ENCODE peak calls at places on chromosomes 16 and 17, in nine cellular contexts. One of them, this sample, is unnamed.

GRCh38 chr16:48157794-48158193 is 2.0 kb upstream of the ABCC12 start:
- DNase-seq in tibial artery: no peak
- DNase-seq in nephron progenitor cell: no peak
- DNase-seq in activated CD8-positive, alpha-beta memory T cell treated with anti-CD3 and anti-CD28 coated beads for 1 hour: no peak
- DNase-seq in HS-27A: no peak
- DNase-seq in frontal cortex: no peak
- DNase-seq in nucleus accumbens: no peak
- DNase-seq in HEK293T: no peak
- DNase-seq in stimulated activated CD4-positive, alpha-beta T cell treated with anti-CD3 and anti-CD28 coated beads, Interleukin-15, amount 100 ng/mL, for 1 hour: no peak
- DNase-seq in this sample: no peak

GRCh38 chr16:8669481-8669880 is 4.9 kb upstream of the ABAT start:
- DNase-seq in tibial artery: no peak
- DNase-seq in nephron progenitor cell: no peak
- DNase-seq in activated CD8-positive, alpha-beta memory T cell treated with anti-CD3 and anti-CD28 coated beads for 1 hour: no peak
- DNase-seq in HS-27A: no peak
- DNase-seq in frontal cortex: no peak
- DNase-seq in nucleus accumbens: no peak
- DNase-seq in HEK293T: no peak
- DNase-seq in stimulated activated CD4-positive, alpha-beta T cell treated with anti-CD3 and anti-CD28 coated beads, Interleukin-15, amount 100 ng/mL, for 1 hour: no peak
- DNase-seq in this sample: no peak

GRCh38 chr17:1645207-1646171 is at the start of gene SCARF1:
- DNase-seq in tibial artery: no peak
- DNase-seq in nephron progenitor cell: peak
- DNase-seq in activated CD8-positive, alpha-beta memory T cell treated with anti-CD3 and anti-CD28 coated beads for 1 hour: no peak
- DNase-seq in HS-27A: no peak
- DNase-seq in frontal cortex: peak
- DNase-seq in nucleus accumbens: no peak
- DNase-seq in HEK293T: no peak
- DNase-seq in stimulated activated CD4-positive, alpha-beta T cell treated with anti-CD3 and anti-CD28 coated beads, Interleukin-15, amount 100 ng/mL, for 1 hour: no peak
- DNase-seq in this sample: no peak

GRCh38 chr16:22070361-22071351 is 21.7 kb upstream of the VWA3A start:
- DNase-seq in tibial artery: no peak
- DNase-seq in nephron progenitor cell: no peak
- DNase-seq in activated CD8-positive, alpha-beta memory T cell treated with anti-CD3 and anti-CD28 coated beads for 1 hour: no peak
- DNase-seq in HS-27A: no peak
- DNase-seq in frontal cortex: no peak
- DNase-seq in nucleus accumbens: no peak
- DNase-seq in HEK293T: no peak
- DNase-seq in stimulated activated CD4-positive, alpha-beta T cell treated with anti-CD3 and anti-CD28 coated beads, Interleukin-15, amount 100 ng/mL, for 1 hour: no peak
- DNase-seq in this sample: no peak

GRCh38 chr17:3937359-3937758 is 21.1 kb upstream of the P2RX1 start:
- DNase-seq in tibial artery: no peak
- DNase-seq in nephron progenitor cell: no peak
- DNase-seq in activated CD8-positive, alpha-beta memory T cell treated with anti-CD3 and anti-CD28 coated beads for 1 hour: no peak
- DNase-seq in HS-27A: no peak
- DNase-seq in frontal cortex: no peak
- DNase-seq in nucleus accumbens: no peak
- DNase-seq in HEK293T: no peak
- DNase-seq in stimulated activated CD4-positive, alpha-beta T cell treated with anti-CD3 and anti-CD28 coated beads, Interleukin-15, amount 100 ng/mL, for 1 hour: no peak
- DNase-seq in this sample: no peak

GRCh38 chr16:28473714-28474265 is 1.7 kb upstream of the NPIPB7 start:
- DNase-seq in tibial artery: no peak
- DNase-seq in nephron progenitor cell: no peak
- DNase-seq in activated CD8-positive, alpha-beta memory T cell treated with anti-CD3 and anti-CD28 coated beads for 1 hour: no peak
- DNase-seq in HS-27A: no peak
- DNase-seq in frontal cortex: no peak
- DNase-seq in nucleus accumbens: no peak
- DNase-seq in HEK293T: no peak
- DNase-seq in stimulated activated CD4-positive, alpha-beta T cell treated with anti-CD3 and anti-CD28 coated beads, Interleukin-15, amount 100 ng/mL, for 1 hour: no peak
- DNase-seq in this sample: no peak

GRCh38 chr17:40615295-40615988 is 32.2 kb downstream of the SMARCE1 start:
- DNase-seq in tibial artery: no peak
- DNase-seq in nephron progenitor cell: peak
- DNase-seq in activated CD8-positive, alpha-beta memory T cell treated with anti-CD3 and anti-CD28 coated beads for 1 hour: no peak
- DNase-seq in HS-27A: no peak
- DNase-seq in frontal cortex: no peak
- DNase-seq in nucleus accumbens: no peak
- DNase-seq in HEK293T: peak
- DNase-seq in stimulated activated CD4-positive, alpha-beta T cell treated with anti-CD3 and anti-CD28 coated beads, Interleukin-15, amount 100 ng/mL, for 1 hour: peak
- DNase-seq in this sample: no peak

GRCh38 chr16:66489818-66490217 is 60.1 kb downstream of the TK2 start:
- DNase-seq in tibial artery: peak
- DNase-seq in nephron progenitor cell: no peak
- DNase-seq in activated CD8-positive, alpha-beta memory T cell treated with anti-CD3 and anti-CD28 coated beads for 1 hour: no peak
- DNase-seq in HS-27A: no peak
- DNase-seq in frontal cortex: no peak
- DNase-seq in nucleus accumbens: no peak
- DNase-seq in HEK293T: no peak
- DNase-seq in stimulated activated CD4-positive, alpha-beta T cell treated with anti-CD3 and anti-CD28 coated beads, Interleukin-15, amount 100 ng/mL, for 1 hour: no peak
- DNase-seq in this sample: no peak

GRCh38 chr16:54173489-54173888 is 113.1 kb downstream of the IRX3 start:
- DNase-seq in tibial artery: no peak
- DNase-seq in nephron progenitor cell: no peak
- DNase-seq in activated CD8-positive, alpha-beta memory T cell treated with anti-CD3 and anti-CD28 coated beads for 1 hour: no peak
- DNase-seq in HS-27A: no peak
- DNase-seq in frontal cortex: no peak
- DNase-seq in nucleus accumbens: no peak
- DNase-seq in HEK293T: no peak
- DNase-seq in stimulated activated CD4-positive, alpha-beta T cell treated with anti-CD3 and anti-CD28 coated beads, Interleukin-15, amount 100 ng/mL, for 1 hour: no peak
- DNase-seq in this sample: no peak

GRCh38 chr16:86995456-86995855 is 321.7 kb downstream of the C16orf95 start:
- DNase-seq in tibial artery: peak
- DNase-seq in nephron progenitor cell: no peak
- DNase-seq in activated CD8-positive, alpha-beta memory T cell treated with anti-CD3 and anti-CD28 coated beads for 1 hour: no peak
- DNase-seq in HS-27A: no peak
- DNase-seq in frontal cortex: no peak
- DNase-seq in nucleus accumbens: no peak
- DNase-seq in HEK293T: no peak
- DNase-seq in stimulated activated CD4-positive, alpha-beta T cell treated with anti-CD3 and anti-CD28 coated beads, Interleukin-15, amount 100 ng/mL, for 1 hour: no peak
- DNase-seq in this sample: no peak

GRCh38 chr17:7702776-7703175 is 2.2 kb upstream of the EFNB3 start:
- DNase-seq in tibial artery: no peak
- DNase-seq in nephron progenitor cell: no peak
- DNase-seq in activated CD8-positive, alpha-beta memory T cell treated with anti-CD3 and anti-CD28 coated beads for 1 hour: no peak
- DNase-seq in HS-27A: no peak
- DNase-seq in frontal cortex: no peak
- DNase-seq in nucleus accumbens: no peak
- DNase-seq in HEK293T: no peak
- DNase-seq in stimulated activated CD4-positive, alpha-beta T cell treated with anti-CD3 and anti-CD28 coated beads, Interleukin-15, amount 100 ng/mL, for 1 hour: no peak
- DNase-seq in this sample: no peak

GRCh38 chr17:28938552-28938951 is 12.8 kb downstream of the PHF12 start:
- DNase-seq in tibial artery: no peak
- DNase-seq in nephron progenitor cell: no peak
- DNase-seq in activated CD8-positive, alpha-beta memory T cell treated with anti-CD3 and anti-CD28 coated beads for 1 hour: no peak
- DNase-seq in HS-27A: no peak
- DNase-seq in frontal cortex: no peak
- DNase-seq in nucleus accumbens: no peak
- DNase-seq in HEK293T: no peak
- DNase-seq in stimulated activated CD4-positive, alpha-beta T cell treated with anti-CD3 and anti-CD28 coated beads, Interleukin-15, amount 100 ng/mL, for 1 hour: no peak
- DNase-seq in this sample: no peak

GRCh38 chr16:72877374-72878028 is 170.4 kb downstream of the ZFHX3 start:
- DNase-seq in tibial artery: peak
- DNase-seq in nephron progenitor cell: no peak
- DNase-seq in activated CD8-positive, alpha-beta memory T cell treated with anti-CD3 and anti-CD28 coated beads for 1 hour: no peak
- DNase-seq in HS-27A: peak
- DNase-seq in frontal cortex: no peak
- DNase-seq in nucleus accumbens: no peak
- DNase-seq in HEK293T: no peak
- DNase-seq in stimulated activated CD4-positive, alpha-beta T cell treated with anti-CD3 and anti-CD28 coated beads, Interleukin-15, amount 100 ng/mL, for 1 hour: no peak
- DNase-seq in this sample: no peak

GRCh38 chr16:84924339-84925091 is 86.8 kb downstream of the ZDHHC7 start:
- DNase-seq in tibial artery: no peak
- DNase-seq in nephron progenitor cell: peak
- DNase-seq in activated CD8-positive, alpha-beta memory T cell treated with anti-CD3 and anti-CD28 coated beads for 1 hour: no peak
- DNase-seq in HS-27A: no peak
- DNase-seq in frontal cortex: no peak
- DNase-seq in nucleus accumbens: no peak
- DNase-seq in HEK293T: no peak
- DNase-seq in stimulated activated CD4-positive, alpha-beta T cell treated with anti-CD3 and anti-CD28 coated beads, Interleukin-15, amount 100 ng/mL, for 1 hour: no peak
- DNase-seq in this sample: no peak

GRCh38 chr16:1535391-1536291 is 2.2 kb downstream of the TMEM204 start:
- DNase-seq in tibial artery: no peak
- DNase-seq in nephron progenitor cell: peak
- DNase-seq in activated CD8-positive, alpha-beta memory T cell treated with anti-CD3 and anti-CD28 coated beads for 1 hour: no peak
- DNase-seq in HS-27A: no peak
- DNase-seq in frontal cortex: no peak
- DNase-seq in nucleus accumbens: no peak
- DNase-seq in HEK293T: no peak
- DNase-seq in stimulated activated CD4-positive, alpha-beta T cell treated with anti-CD3 and anti-CD28 coated beads, Interleukin-15, amount 100 ng/mL, for 1 hour: no peak
- DNase-seq in this sample: no peak

GRCh38 chr17:62004388-62004787 is 60.7 kb downstream of the MED13 start:
- DNase-seq in tibial artery: no peak
- DNase-seq in nephron progenitor cell: no peak
- DNase-seq in activated CD8-positive, alpha-beta memory T cell treated with anti-CD3 and anti-CD28 coated beads for 1 hour: no peak
- DNase-seq in HS-27A: no peak
- DNase-seq in frontal cortex: no peak
- DNase-seq in nucleus accumbens: no peak
- DNase-seq in HEK293T: no peak
- DNase-seq in stimulated activated CD4-positive, alpha-beta T cell treated with anti-CD3 and anti-CD28 coated beads, Interleukin-15, amount 100 ng/mL, for 1 hour: no peak
- DNase-seq in this sample: no peak

GRCh38 chr17:31390748-31391495 is 553 bp upstream of the RAB11FIP4 start:
- DNase-seq in tibial artery: peak
- DNase-seq in nephron progenitor cell: no peak
- DNase-seq in activated CD8-positive, alpha-beta memory T cell treated with anti-CD3 and anti-CD28 coated beads for 1 hour: no peak
- DNase-seq in HS-27A: no peak
- DNase-seq in frontal cortex: no peak
- DNase-seq in nucleus accumbens: no peak
- DNase-seq in HEK293T: no peak
- DNase-seq in stimulated activated CD4-positive, alpha-beta T cell treated with anti-CD3 and anti-CD28 coated beads, Interleukin-15, amount 100 ng/mL, for 1 hour: no peak
- DNase-seq in this sample: no peak

GRCh38 chr17:66675991-66676371 is 158.9 kb upstream of the CACNG5 start:
- DNase-seq in tibial artery: no peak
- DNase-seq in nephron progenitor cell: no peak
- DNase-seq in activated CD8-positive, alpha-beta memory T cell treated with anti-CD3 and anti-CD28 coated beads for 1 hour: no peak
- DNase-seq in HS-27A: no peak
- DNase-seq in frontal cortex: no peak
- DNase-seq in nucleus accumbens: no peak
- DNase-seq in HEK293T: no peak
- DNase-seq in stimulated activated CD4-positive, alpha-beta T cell treated with anti-CD3 and anti-CD28 coated beads, Interleukin-15, amount 100 ng/mL, for 1 hour: no peak
- DNase-seq in this sample: no peak

GRCh38 chr17:42531455-42532354 is 4.3 kb upstream of the NAGLU start:
- DNase-seq in tibial artery: peak
- DNase-seq in nephron progenitor cell: peak
- DNase-seq in activated CD8-positive, alpha-beta memory T cell treated with anti-CD3 and anti-CD28 coated beads for 1 hour: no peak
- DNase-seq in HS-27A: no peak
- DNase-seq in frontal cortex: peak
- DNase-seq in nucleus accumbens: peak
- DNase-seq in HEK293T: peak
- DNase-seq in stimulated activated CD4-positive, alpha-beta T cell treated with anti-CD3 and anti-CD28 coated beads, Interleukin-15, amount 100 ng/mL, for 1 hour: no peak
- DNase-seq in this sample: peak

GRCh38 chr16:86070971-86071370 is 172.0 kb downstream of the IRF8 start:
- DNase-seq in tibial artery: no peak
- DNase-seq in nephron progenitor cell: no peak
- DNase-seq in activated CD8-positive, alpha-beta memory T cell treated with anti-CD3 and anti-CD28 coated beads for 1 hour: no peak
- DNase-seq in HS-27A: no peak
- DNase-seq in frontal cortex: no peak
- DNase-seq in nucleus accumbens: no peak
- DNase-seq in HEK293T: no peak
- DNase-seq in stimulated activated CD4-positive, alpha-beta T cell treated with anti-CD3 and anti-CD28 coated beads, Interleukin-15, amount 100 ng/mL, for 1 hour: no peak
- DNase-seq in this sample: no peak

This sample was measured in neural crest cell.